ENCODE peak calls at places on chromosomes 6 and 20, in four cellular contexts. B is ELF-1, K is ACHN, N is AML-193. F is an unnamed sample.

GRCh38 chr6:69578366-69578890 is 218.4 kb downstream of the LMBRD1 start:
- DNase-seq in B (no peak), K (no peak), N (no peak), F (no peak)

GRCh38 chr20:45452238-45452637 is 17.3 kb upstream of the WFDC2 start:
- DNase-seq in B (no peak), K (no peak), N (no peak), F (no peak)

GRCh38 chr6:62528894-62529526 is 243.0 kb upstream of the KHDRBS2 start:
- DNase-seq in B (no peak), K (no peak), N (no peak), F (no peak)

GRCh38 chr6:75930954-75931689 is 141.3 kb downstream of the IMPG1 start:
- DNase-seq in B (no peak), K (no peak), N (no peak), F (no peak)

GRCh38 chr6:4169028-4169789 is 33.8 kb upstream of the ECI2 start:
- DNase-seq in B (peak), K (no peak), N (no peak), F (no peak)

GRCh38 chr6:31559958-31560696 is 12.0 kb upstream of the LTA start:
- DNase-seq in B (peak), K (peak), N (peak), F (peak)

GRCh38 chr6:158847012-158847529 is 27.9 kb upstream of the EZR start:
- DNase-seq in B (no peak), K (no peak), N (no peak), F (no peak)

GRCh38 chr20:5822569-5822968 is 72.4 kb downstream of the SHLD1 start:
- DNase-seq in B (no peak), K (no peak), N (peak), F (no peak)

GRCh38 chr6:16939839-16940238 is 162.0 kb upstream of the STMND1 start:
- DNase-seq in B (no peak), K (no peak), N (no peak), F (no peak)

GRCh38 chr6:148472495-148473105 is 130.0 kb downstream of the SASH1 start:
- DNase-seq in B (no peak), K (no peak), N (no peak), F (no peak)

GRCh38 chr6:148249160-148249559 is 93.5 kb upstream of the SASH1 start:
- DNase-seq in B (no peak), K (no peak), N (no peak), F (no peak)

GRCh38 chr6:45922728-45923351 is 92.8 kb downstream of the CLIC5 start:
- DNase-seq in B (peak), K (peak), N (peak), F (peak)

GRCh38 chr20:1130058-1130694 is 11.8 kb downstream of the PSMF1 start:
- DNase-seq in B (no peak), K (no peak), N (no peak), F (no peak)

GRCh38 chr6:86273936-86274335 is 631.2 kb upstream of the SYNCRIP start:
- DNase-seq in B (no peak), K (no peak), N (no peak), F (no peak)

F was measured in sigmoid colon.